ENCODE peak calls at places on chromosome 5, in eight cellular contexts. J is gastrocnemius medialis, I is Panc1, T is IMR-90, U is mammary epithelial cell, L is heart right ventricle, Y is right atrium auricular region, O is body of pancreas. W is an unnamed sample. For H3K4me1, the result is how much of the 10 kb centered on the place peaks cover.

GRCh38 chr5:103258957-103259704 is 568 bp downstream of the MACIR start:
- DNase-seq in J (peak), T (peak), U (peak), O (peak), L (peak), I (no peak), Y (no peak), W (peak)

GRCh38 chr5:91433861-91434260 is 50.7 kb upstream of the ARRDC3 start:
- DNase-seq in L (no peak), Y (no peak), U (no peak), O (no peak), T (no peak), I (no peak), J (no peak), W (no peak)

GRCh38 chr5:143870871-143871632 is 59.1 kb downstream of the HMHB1 start:
- DNase-seq in J (no peak), O (no peak), T (no peak), L (no peak), U (peak), Y (no peak), I (no peak), W (no peak)

GRCh38 chr5:136518814-136519213 is 153.5 kb upstream of the TRPC7 start:
- DNase-seq in Y (no peak), T (no peak), I (no peak), U (peak), O (no peak), J (no peak), L (no peak), W (no peak)

GRCh38 chr5:41695920-41696582 is 174.2 kb downstream of the OXCT1 start:
- DNase-seq in J (no peak), U (no peak), O (no peak), L (no peak), T (no peak), Y (no peak), I (no peak), W (peak)

GRCh38 chr5:3107118-3107517 is 355.6 kb upstream of the IRX2 start:
- DNase-seq in O (no peak), Y (no peak), L (no peak), I (no peak), T (no peak), J (no peak), U (no peak), W (no peak)

GRCh38 chr5:170333161-170333909 is 35.8 kb upstream of the LCP2 start:
- DNase-seq in I (no peak), T (no peak), L (no peak), J (no peak), Y (no peak), U (peak), O (peak), W (peak)

GRCh38 chr5:75363111-75363510 is 26.1 kb downstream of the HMGCR start:
- DNase-seq in U (no peak), Y (no peak), I (no peak), O (no peak), L (no peak), J (no peak), T (no peak), W (no peak)

GRCh38 chr5:27472000-27472763 is 433.8 kb upstream of the CDH9 start:
- DNase-seq in Y (no peak), T (peak), O (peak), J (no peak), U (peak), I (no peak), L (no peak), W (peak)

GRCh38 chr5:65198777-65199120 is 283.0 kb downstream of the ADAMTS6 start:
- DNase-seq in J (no peak), O (no peak), U (peak), Y (no peak), T (peak), L (no peak), I (no peak), W (no peak)

GRCh38 chr5:44958943-44959342 is 150.2 kb downstream of the MRPS30 start:
- DNase-seq in O (no peak), I (no peak), T (no peak), U (no peak), L (no peak), J (no peak), Y (no peak), W (no peak)

GRCh38 chr5:400282-401215 is 42.4 kb upstream of the EXOC3 start:
- DNase-seq in O (peak), T (peak), Y (peak), J (no peak), U (no peak), L (no peak), I (no peak), W (no peak)
- H3K4me3 ChIP-seq in O (no peak), T (no peak), Y (peak), J (peak), U (no peak), L (peak), I (no peak), W (no peak)

GRCh38 chr5:133247881-133248642 is 196.2 kb downstream of the HSPA4 start:
- DNase-seq in L (no peak), U (no peak), Y (no peak), I (no peak), J (peak), T (peak), O (peak), W (no peak)
- TF ChIP-seq CTCF in L (peak), U (peak), Y (no peak), I (peak), J (peak), T (peak), O (peak), W (no peak)

GRCh38 chr5:9015937-9016270 is 530.0 kb downstream of the SEMA5A start:
- DNase-seq in J (no peak), L (no peak), T (no peak), O (no peak), I (no peak), Y (no peak), U (no peak), W (no peak)
- H3K4me1 ChIP-seq in J (under half), L (under half), T (under half), O (under half), I (under half), Y (under half), U (under half), W (under half)

DNA sequence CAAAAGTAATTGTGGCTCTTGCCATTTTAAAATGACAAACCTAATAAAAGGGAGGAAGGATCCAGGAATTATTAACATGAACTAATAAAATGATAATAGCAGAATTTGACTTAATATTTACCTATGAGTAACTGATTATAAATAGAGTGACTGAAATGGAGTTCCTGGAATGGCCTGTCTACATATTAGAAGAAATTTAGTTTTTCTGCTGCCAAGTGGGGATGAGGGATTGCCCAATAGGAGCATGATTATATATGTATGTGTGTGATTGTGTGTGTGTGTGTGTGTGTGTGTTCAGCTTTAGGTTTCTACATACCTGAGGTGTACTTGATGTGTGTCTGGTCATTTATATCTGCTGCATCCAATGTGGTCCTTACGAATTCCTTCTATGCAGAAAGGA is 36.6 kb upstream of the ITGA1 start:
- DNase-seq in I (no peak), T (peak), Y (no peak), J (no peak), L (no peak), U (no peak), O (no peak), W (no peak)
- H3K4me3 ChIP-seq in I (no peak), T (no peak), Y (no peak), J (no peak), L (no peak), U (no peak), O (no peak), W (no peak)

DNA sequence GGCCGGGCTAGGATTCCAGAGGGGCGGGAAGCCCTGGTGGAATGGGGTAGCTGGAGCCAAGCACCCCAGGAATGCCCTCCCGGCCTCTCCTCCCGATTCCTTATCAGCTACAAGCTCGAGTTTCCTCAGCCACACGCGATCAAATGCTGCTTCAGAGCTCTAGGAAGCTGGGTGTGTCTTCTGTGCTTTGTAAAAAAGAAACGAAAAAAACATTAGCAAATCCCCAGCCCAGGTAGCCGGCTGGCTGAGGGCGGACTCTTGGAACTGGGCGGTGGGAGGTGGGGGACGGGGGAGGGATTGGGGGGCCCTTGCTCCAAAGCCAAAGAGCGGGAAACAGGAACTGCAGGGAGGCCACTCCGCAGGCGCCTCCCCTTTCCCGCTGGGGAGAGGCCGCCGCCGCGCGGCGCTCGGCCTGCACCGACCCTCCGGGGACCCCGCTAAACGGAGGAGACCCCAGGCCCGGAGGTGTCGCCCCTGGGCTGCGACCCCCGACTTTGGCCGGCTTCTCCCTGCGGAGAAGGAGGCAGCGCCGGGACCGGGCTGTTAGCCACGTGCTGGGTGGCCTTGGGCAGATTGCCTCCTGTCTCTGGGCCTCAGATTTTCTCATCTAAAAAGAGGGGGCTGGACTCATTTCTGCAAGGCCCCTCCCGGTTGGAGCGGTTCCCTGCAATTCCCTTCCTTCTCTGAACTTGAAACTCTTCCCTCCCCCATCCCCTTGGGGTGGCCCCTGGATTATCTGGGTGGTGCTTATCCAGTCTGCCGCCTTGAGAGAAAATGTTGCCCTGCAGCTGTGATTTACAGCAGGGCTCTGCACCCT is 40.9 kb upstream of the FABP6 start:
- DNase-seq in Y (peak), J (no peak), T (peak), O (peak), I (no peak), L (peak), U (no peak), W (peak)
- TF ChIP-seq CTCF in Y (no peak), J (no peak), T (peak), O (peak), I (no peak), L (no peak), U (no peak), W (no peak)

GRCh38 chr5:150500905-150501304 is 7.0 kb upstream of the NDST1 start:
- DNase-seq in Y (no peak), U (no peak), J (no peak), L (no peak), I (no peak), O (no peak), T (no peak), W (no peak)
- H3K4me1 ChIP-seq in Y (under half), U (half or more), J (half or more), L (half or more), I (half or more), O (half or more), T (half or more), W (under half)

GRCh38 chr5:172453206-172453985 is 929 bp downstream of the SH3PXD2B start:
- DNase-seq in U (peak), I (no peak), Y (no peak), O (peak), J (no peak), T (peak), L (no peak), W (peak)
- H3K4me3 ChIP-seq in U (peak), I (peak), Y (peak), O (peak), J (peak), T (peak), L (peak), W (peak)

DNA sequence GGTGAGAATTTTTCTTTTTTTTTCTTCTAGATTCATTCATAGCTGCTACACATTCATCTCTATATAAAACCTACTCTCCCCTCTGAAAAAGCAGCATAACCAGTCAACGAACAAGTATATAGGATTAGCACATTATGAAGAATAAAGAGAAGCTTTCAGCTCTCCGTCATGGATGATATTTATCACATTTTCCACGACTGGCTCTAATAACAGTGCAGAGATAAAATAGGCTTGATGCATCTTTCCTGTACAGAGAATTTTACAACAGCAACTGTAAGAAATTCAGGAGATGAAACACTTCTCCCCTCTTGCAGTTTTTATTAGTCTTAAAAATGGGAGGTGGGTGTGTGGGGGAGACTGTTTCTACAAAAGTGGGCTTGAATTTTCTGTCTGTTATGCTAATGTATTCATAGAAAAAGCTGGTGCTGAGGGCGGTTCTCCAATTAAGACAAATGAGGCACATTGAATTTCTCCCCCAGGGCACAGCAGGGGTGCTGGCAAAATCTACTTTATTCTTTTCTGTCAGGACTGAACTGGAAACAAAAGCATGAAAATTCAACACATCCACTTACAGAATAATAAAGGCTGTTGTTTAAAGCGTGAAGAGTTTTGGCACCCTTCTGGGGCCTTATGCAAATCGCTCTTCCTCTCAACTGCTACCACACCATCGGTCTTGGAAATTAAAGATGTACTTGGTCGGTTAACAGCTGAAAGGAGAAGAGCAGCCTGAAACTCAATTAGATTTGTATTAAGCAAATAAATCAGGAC is 233.9 kb upstream of the ZNF608 start:
- DNase-seq in T (no peak), Y (no peak), U (no peak), L (no peak), J (no peak), I (no peak), O (no peak), W (peak)
- TF ChIP-seq CTCF in T (no peak), Y (no peak), U (no peak), L (no peak), J (no peak), I (no peak), O (no peak), W (no peak)